ENCODE peak calls at places on chromosomes 11 and 22, in nine cellular contexts. One of them, this sample, is unnamed.

GRCh38 chr11:35192347-35192746 is 53.4 kb downstream of the CD44 start:
- DNase-seq in astrocyte of the spinal cord: no peak
- DNase-seq in Peyer's patch: peak
- DNase-seq in nephron progenitor cell: peak
- DNase-seq in GM10248: no peak
- DNase-seq in IMR-90: peak
- DNase-seq in CD8-positive, alpha-beta T cell: no peak
- DNase-seq in B cell: no peak
- DNase-seq in left ventricle myocardium inferior: peak
- DNase-seq in this sample: no peak

GRCh38 chr11:126336065-126336464 is 19.4 kb upstream of the ST3GAL4 start:
- DNase-seq in astrocyte of the spinal cord: no peak
- DNase-seq in Peyer's patch: peak
- DNase-seq in nephron progenitor cell: no peak
- DNase-seq in IMR-90: no peak
- DNase-seq in left ventricle myocardium inferior: no peak
- DNase-seq in CD8-positive, alpha-beta T cell: no peak
- DNase-seq in GM10248: no peak
- DNase-seq in B cell: no peak
- DNase-seq in this sample: no peak

GRCh38 chr22:48853627-48854240 is 973.9 kb downstream of the BRD1 start:
- DNase-seq in Peyer's patch: no peak
- DNase-seq in GM10248: no peak
- DNase-seq in nephron progenitor cell: no peak
- DNase-seq in left ventricle myocardium inferior: no peak
- DNase-seq in IMR-90: no peak
- DNase-seq in CD8-positive, alpha-beta T cell: no peak
- DNase-seq in B cell: no peak
- DNase-seq in astrocyte of the spinal cord: no peak
- DNase-seq in this sample: no peak

GRCh38 chr11:112579282-112579681 is 318.6 kb upstream of the PLET1 start:
- DNase-seq in B cell: no peak
- DNase-seq in GM10248: no peak
- DNase-seq in Peyer's patch: no peak
- DNase-seq in nephron progenitor cell: no peak
- DNase-seq in IMR-90: no peak
- DNase-seq in astrocyte of the spinal cord: no peak
- DNase-seq in CD8-positive, alpha-beta T cell: no peak
- DNase-seq in left ventricle myocardium inferior: no peak
- DNase-seq in this sample: no peak

GRCh38 chr22:49212002-49212401 is 615.7 kb downstream of the BRD1 start:
- DNase-seq in astrocyte of the spinal cord: no peak
- DNase-seq in Peyer's patch: peak
- DNase-seq in left ventricle myocardium inferior: peak
- DNase-seq in B cell: no peak
- DNase-seq in nephron progenitor cell: no peak
- DNase-seq in IMR-90: no peak
- DNase-seq in GM10248: no peak
- DNase-seq in CD8-positive, alpha-beta T cell: no peak
- DNase-seq in this sample: no peak

GRCh38 chr11:64597671-64598101 is 6.7 kb downstream of the SLC22A12 start:
- DNase-seq in Peyer's patch: peak
- DNase-seq in IMR-90: no peak
- DNase-seq in GM10248: no peak
- DNase-seq in B cell: no peak
- DNase-seq in CD8-positive, alpha-beta T cell: no peak
- DNase-seq in nephron progenitor cell: no peak
- DNase-seq in astrocyte of the spinal cord: no peak
- DNase-seq in left ventricle myocardium inferior: no peak
- DNase-seq in this sample: no peak

GRCh38 chr22:46203590-46203980 is 46.5 kb downstream of the CDPF1 start:
- DNase-seq in B cell: no peak
- DNase-seq in GM10248: no peak
- DNase-seq in nephron progenitor cell: no peak
- DNase-seq in Peyer's patch: peak
- DNase-seq in IMR-90: no peak
- DNase-seq in astrocyte of the spinal cord: no peak
- DNase-seq in left ventricle myocardium inferior: no peak
- DNase-seq in CD8-positive, alpha-beta T cell: no peak
- DNase-seq in this sample: no peak

GRCh38 chr11:6667733-6668374 is 12.2 kb upstream of the DCHS1 start:
- DNase-seq in CD8-positive, alpha-beta T cell: no peak
- DNase-seq in Peyer's patch: no peak
- DNase-seq in GM10248: no peak
- DNase-seq in left ventricle myocardium inferior: no peak
- DNase-seq in IMR-90: peak
- DNase-seq in B cell: peak
- DNase-seq in astrocyte of the spinal cord: peak
- DNase-seq in nephron progenitor cell: no peak
- DNase-seq in this sample: no peak

GRCh38 chr22:30634477-30635233 is 926 bp upstream of the SLC35E4 start:
- DNase-seq in IMR-90: peak
- DNase-seq in CD8-positive, alpha-beta T cell: peak
- DNase-seq in GM10248: peak
- DNase-seq in astrocyte of the spinal cord: peak
- DNase-seq in nephron progenitor cell: peak
- DNase-seq in B cell: peak
- DNase-seq in Peyer's patch: peak
- DNase-seq in left ventricle myocardium inferior: peak
- DNase-seq in this sample: peak

GRCh38 chr22:46455453-46455852 is 82.0 kb downstream of the CELSR1 start:
- DNase-seq in left ventricle myocardium inferior: no peak
- DNase-seq in B cell: no peak
- DNase-seq in Peyer's patch: no peak
- DNase-seq in astrocyte of the spinal cord: no peak
- DNase-seq in GM10248: no peak
- DNase-seq in CD8-positive, alpha-beta T cell: no peak
- DNase-seq in nephron progenitor cell: no peak
- DNase-seq in IMR-90: no peak
- DNase-seq in this sample: no peak

GRCh38 chr11:35500744-35501143 is 24.7 kb downstream of the PAMR1 start:
- DNase-seq in astrocyte of the spinal cord: no peak
- DNase-seq in B cell: no peak
- DNase-seq in IMR-90: peak
- DNase-seq in left ventricle myocardium inferior: no peak
- DNase-seq in CD8-positive, alpha-beta T cell: no peak
- DNase-seq in Peyer's patch: no peak
- DNase-seq in nephron progenitor cell: no peak
- DNase-seq in GM10248: no peak
- DNase-seq in this sample: no peak

GRCh38 chr22:19962909-19963806 is 21.5 kb upstream of the TXNRD2 start:
- DNase-seq in Peyer's patch: peak
- DNase-seq in IMR-90: peak
- DNase-seq in nephron progenitor cell: no peak
- DNase-seq in astrocyte of the spinal cord: no peak
- DNase-seq in left ventricle myocardium inferior: no peak
- DNase-seq in GM10248: no peak
- DNase-seq in CD8-positive, alpha-beta T cell: no peak
- DNase-seq in B cell: no peak
- DNase-seq in this sample: no peak

GRCh38 chr11:10091314-10092045 is 202.5 kb downstream of the SBF2 start:
- DNase-seq in left ventricle myocardium inferior: no peak
- DNase-seq in CD8-positive, alpha-beta T cell: no peak
- DNase-seq in GM10248: no peak
- DNase-seq in B cell: no peak
- DNase-seq in Peyer's patch: no peak
- DNase-seq in IMR-90: peak
- DNase-seq in astrocyte of the spinal cord: no peak
- DNase-seq in nephron progenitor cell: no peak
- DNase-seq in this sample: no peak

GRCh38 chr11:70583781-70584218 is 185.5 kb downstream of the CTTN start:
- DNase-seq in IMR-90: no peak
- DNase-seq in Peyer's patch: peak
- DNase-seq in GM10248: no peak
- DNase-seq in astrocyte of the spinal cord: no peak
- DNase-seq in nephron progenitor cell: no peak
- DNase-seq in left ventricle myocardium inferior: no peak
- DNase-seq in B cell: no peak
- DNase-seq in CD8-positive, alpha-beta T cell: no peak
- DNase-seq in this sample: no peak

GRCh38 chr22:48084041-48084748 is 1321.7 kb downstream of the TBC1D22A start:
- DNase-seq in GM10248: peak
- DNase-seq in astrocyte of the spinal cord: no peak
- DNase-seq in Peyer's patch: no peak
- DNase-seq in IMR-90: no peak
- DNase-seq in nephron progenitor cell: no peak
- DNase-seq in left ventricle myocardium inferior: no peak
- DNase-seq in B cell: peak
- DNase-seq in CD8-positive, alpha-beta T cell: no peak
- DNase-seq in this sample: no peak

GRCh38 chr22:31243339-31244043 is 31.4 kb downstream of the LIMK2 start:
- DNase-seq in CD8-positive, alpha-beta T cell: no peak
- DNase-seq in GM10248: no peak
- DNase-seq in B cell: no peak
- DNase-seq in IMR-90: no peak
- DNase-seq in nephron progenitor cell: no peak
- DNase-seq in astrocyte of the spinal cord: peak
- DNase-seq in left ventricle myocardium inferior: no peak
- DNase-seq in Peyer's patch: no peak
- DNase-seq in this sample: no peak

GRCh38 chr11:12599408-12600143 is 74.6 kb upstream of the TEAD1 start:
- DNase-seq in Peyer's patch: peak
- DNase-seq in astrocyte of the spinal cord: no peak
- DNase-seq in CD8-positive, alpha-beta T cell: peak
- DNase-seq in nephron progenitor cell: peak
- DNase-seq in IMR-90: no peak
- DNase-seq in B cell: peak
- DNase-seq in left ventricle myocardium inferior: peak
- DNase-seq in GM10248: peak
- DNase-seq in this sample: peak

GRCh38 chr11:127919206-127920000 is 668.0 kb downstream of the ETS1 start:
- DNase-seq in IMR-90: peak
- DNase-seq in CD8-positive, alpha-beta T cell: no peak
- DNase-seq in left ventricle myocardium inferior: no peak
- DNase-seq in GM10248: no peak
- DNase-seq in Peyer's patch: no peak
- DNase-seq in B cell: no peak
- DNase-seq in nephron progenitor cell: no peak
- DNase-seq in astrocyte of the spinal cord: peak
- DNase-seq in this sample: no peak

GRCh38 chr22:37095113-37095512 is 14.4 kb downstream of the TMPRSS6 start:
- DNase-seq in B cell: no peak
- DNase-seq in Peyer's patch: no peak
- DNase-seq in left ventricle myocardium inferior: no peak
- DNase-seq in IMR-90: no peak
- DNase-seq in nephron progenitor cell: no peak
- DNase-seq in astrocyte of the spinal cord: no peak
- DNase-seq in CD8-positive, alpha-beta T cell: peak
- DNase-seq in GM10248: no peak
- DNase-seq in this sample: no peak

GRCh38 chr11:74846770-74847169 is 98.1 kb downstream of the RNF169 start:
- DNase-seq in astrocyte of the spinal cord: peak
- DNase-seq in left ventricle myocardium inferior: no peak
- DNase-seq in B cell: no peak
- DNase-seq in IMR-90: no peak
- DNase-seq in Peyer's patch: no peak
- DNase-seq in nephron progenitor cell: no peak
- DNase-seq in CD8-positive, alpha-beta T cell: no peak
- DNase-seq in GM10248: no peak
- DNase-seq in this sample: no peak
- TF ChIP-seq CTCF in astrocyte of the spinal cord: no peak
- TF ChIP-seq CTCF in left ventricle myocardium inferior: no peak
- TF ChIP-seq CTCF in B cell: no peak
- TF ChIP-seq CTCF in IMR-90: peak
- TF ChIP-seq CTCF in Peyer's patch: no peak
- TF ChIP-seq CTCF in nephron progenitor cell: no peak
- TF ChIP-seq CTCF in CD8-positive, alpha-beta T cell: no peak
- TF ChIP-seq CTCF in GM10248: no peak
- TF ChIP-seq CTCF in this sample: no peak

GRCh38 chr11:85182437-85183109 is 444.6 kb downstream of the DLG2 start:
- DNase-seq in nephron progenitor cell: peak
- DNase-seq in B cell: peak
- DNase-seq in astrocyte of the spinal cord: peak
- DNase-seq in IMR-90: peak
- DNase-seq in Peyer's patch: no peak
- DNase-seq in CD8-positive, alpha-beta T cell: no peak
- DNase-seq in left ventricle myocardium inferior: no peak
- DNase-seq in GM10248: peak
- DNase-seq in this sample: peak

DNA sequence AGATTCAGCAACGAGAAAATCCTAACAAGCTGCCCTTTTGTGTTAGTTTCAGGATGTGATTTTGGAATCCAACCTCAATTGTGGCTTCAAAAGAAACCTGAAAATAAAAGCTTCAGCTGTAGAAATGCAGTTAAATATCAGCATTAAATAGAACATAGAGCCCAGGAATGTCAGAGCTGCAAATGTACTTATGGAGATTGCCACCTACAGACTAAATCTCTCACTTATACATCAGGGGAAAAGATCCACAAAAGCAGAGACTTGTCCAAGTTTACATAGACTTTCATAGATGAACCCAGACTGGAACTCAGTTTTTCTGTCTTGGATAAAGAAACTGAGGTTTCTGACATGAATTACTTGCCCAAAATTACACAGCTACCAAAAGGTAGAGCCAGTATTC is 446.6 kb downstream of the DLG2 start:
- DNase-seq in GM10248: no peak
- DNase-seq in CD8-positive, alpha-beta T cell: no peak
- DNase-seq in IMR-90: no peak
- DNase-seq in B cell: no peak
- DNase-seq in left ventricle myocardium inferior: no peak
- DNase-seq in astrocyte of the spinal cord: no peak
- DNase-seq in nephron progenitor cell: no peak
- DNase-seq in Peyer's patch: no peak
- DNase-seq in this sample: no peak
- TF ChIP-seq CTCF in GM10248: no peak
- TF ChIP-seq CTCF in CD8-positive, alpha-beta T cell: no peak
- TF ChIP-seq CTCF in IMR-90: no peak
- TF ChIP-seq CTCF in B cell: no peak
- TF ChIP-seq CTCF in left ventricle myocardium inferior: no peak
- TF ChIP-seq CTCF in astrocyte of the spinal cord: no peak
- TF ChIP-seq CTCF in nephron progenitor cell: no peak
- TF ChIP-seq CTCF in Peyer's patch: no peak
- TF ChIP-seq CTCF in this sample: no peak

GRCh38 chr22:50503475-50504145 is 3.9 kb downstream of the LMF2 start:
- DNase-seq in CD8-positive, alpha-beta T cell: no peak
- DNase-seq in B cell: no peak
- DNase-seq in left ventricle myocardium inferior: no peak
- DNase-seq in nephron progenitor cell: no peak
- DNase-seq in Peyer's patch: no peak
- DNase-seq in IMR-90: no peak
- DNase-seq in astrocyte of the spinal cord: no peak
- DNase-seq in GM10248: no peak
- DNase-seq in this sample: no peak
- TF ChIP-seq CTCF in CD8-positive, alpha-beta T cell: no peak
- TF ChIP-seq CTCF in B cell: no peak
- TF ChIP-seq CTCF in left ventricle myocardium inferior: no peak
- TF ChIP-seq CTCF in nephron progenitor cell: no peak
- TF ChIP-seq CTCF in Peyer's patch: no peak
- TF ChIP-seq CTCF in IMR-90: peak
- TF ChIP-seq CTCF in astrocyte of the spinal cord: peak
- TF ChIP-seq CTCF in GM10248: no peak
- TF ChIP-seq CTCF in this sample: peak

GRCh38 chr11:121112498-121113455 is 11.7 kb downstream of the TECTA start:
- DNase-seq in GM10248: peak
- DNase-seq in IMR-90: peak
- DNase-seq in left ventricle myocardium inferior: peak
- DNase-seq in Peyer's patch: no peak
- DNase-seq in astrocyte of the spinal cord: peak
- DNase-seq in nephron progenitor cell: peak
- DNase-seq in CD8-positive, alpha-beta T cell: no peak
- DNase-seq in B cell: peak
- DNase-seq in this sample: peak
- TF ChIP-seq CTCF in GM10248: peak
- TF ChIP-seq CTCF in IMR-90: peak
- TF ChIP-seq CTCF in left ventricle myocardium inferior: peak
- TF ChIP-seq CTCF in Peyer's patch: peak
- TF ChIP-seq CTCF in astrocyte of the spinal cord: peak
- TF ChIP-seq CTCF in nephron progenitor cell: peak
- TF ChIP-seq CTCF in CD8-positive, alpha-beta T cell: peak
- TF ChIP-seq CTCF in B cell: peak
- TF ChIP-seq CTCF in this sample: peak

GRCh38 chr22:44132724-44133123 is 48.0 kb upstream of the PARVG start:
- DNase-seq in B cell: no peak
- DNase-seq in Peyer's patch: no peak
- DNase-seq in IMR-90: no peak
- DNase-seq in astrocyte of the spinal cord: no peak
- DNase-seq in CD8-positive, alpha-beta T cell: no peak
- DNase-seq in nephron progenitor cell: no peak
- DNase-seq in GM10248: no peak
- DNase-seq in left ventricle myocardium inferior: no peak
- DNase-seq in this sample: no peak
- TF ChIP-seq CTCF in B cell: no peak
- TF ChIP-seq CTCF in Peyer's patch: no peak
- TF ChIP-seq CTCF in IMR-90: no peak
- TF ChIP-seq CTCF in astrocyte of the spinal cord: no peak
- TF ChIP-seq CTCF in CD8-positive, alpha-beta T cell: no peak
- TF ChIP-seq CTCF in nephron progenitor cell: no peak
- TF ChIP-seq CTCF in GM10248: no peak
- TF ChIP-seq CTCF in left ventricle myocardium inferior: no peak
- TF ChIP-seq CTCF in this sample: no peak